ENCODE peak calls at places on chromosomes 12 and 14, in four cellular contexts. One of them, this sample, is unnamed.

GRCh38 chr14:99037777-99038176 is 234.2 kb downstream of the BCL11B start:
- DNase-seq in CD8-positive, alpha-beta T cell: no peak
- DNase-seq in AG09309: no peak
- DNase-seq in naive thymus-derived CD8-positive, alpha-beta T cell: no peak
- DNase-seq in this sample: no peak

GRCh38 chr14:105448706-105449111 is 25.9 kb upstream of the CRIP2 start:
- DNase-seq in AG09309: no peak
- DNase-seq in CD8-positive, alpha-beta T cell: peak
- DNase-seq in naive thymus-derived CD8-positive, alpha-beta T cell: peak
- DNase-seq in this sample: peak

GRCh38 chr12:44748950-44749468 is 127.1 kb downstream of the NELL2 start:
- DNase-seq in CD8-positive, alpha-beta T cell: no peak
- DNase-seq in naive thymus-derived CD8-positive, alpha-beta T cell: no peak
- DNase-seq in AG09309: no peak
- DNase-seq in this sample: no peak

GRCh38 chr12:49961111-49961922 is at the start of gene AQP5:
- DNase-seq in naive thymus-derived CD8-positive, alpha-beta T cell: no peak
- DNase-seq in CD8-positive, alpha-beta T cell: no peak
- DNase-seq in AG09309: no peak
- DNase-seq in this sample: no peak

GRCh38 chr12:89346741-89347324 is 5.5 kb downstream of the DUSP6 start:
- DNase-seq in naive thymus-derived CD8-positive, alpha-beta T cell: no peak
- DNase-seq in AG09309: no peak
- DNase-seq in CD8-positive, alpha-beta T cell: no peak
- DNase-seq in this sample: no peak

GRCh38 chr14:68361231-68361630 is 431.6 kb downstream of the ZFP36L1 start:
- DNase-seq in naive thymus-derived CD8-positive, alpha-beta T cell: no peak
- DNase-seq in AG09309: peak
- DNase-seq in CD8-positive, alpha-beta T cell: no peak
- DNase-seq in this sample: no peak

GRCh38 chr12:51368640-51369517 is 22.3 kb downstream of the GALNT6 start:
- DNase-seq in AG09309: no peak
- DNase-seq in CD8-positive, alpha-beta T cell: peak
- DNase-seq in naive thymus-derived CD8-positive, alpha-beta T cell: peak
- DNase-seq in this sample: no peak

GRCh38 chr12:66235626-66236281 is 46.7 kb downstream of the IRAK3 start:
- DNase-seq in naive thymus-derived CD8-positive, alpha-beta T cell: no peak
- DNase-seq in AG09309: no peak
- DNase-seq in CD8-positive, alpha-beta T cell: no peak
- DNase-seq in this sample: no peak

GRCh38 chr12:3207858-3208257 is 130.7 kb downstream of the TSPAN9 start:
- DNase-seq in naive thymus-derived CD8-positive, alpha-beta T cell: no peak
- DNase-seq in CD8-positive, alpha-beta T cell: no peak
- DNase-seq in AG09309: no peak
- DNase-seq in this sample: no peak

GRCh38 chr12:96587691-96588090 is 98.3 kb downstream of the CFAP54 start:
- DNase-seq in naive thymus-derived CD8-positive, alpha-beta T cell: no peak
- DNase-seq in AG09309: no peak
- DNase-seq in CD8-positive, alpha-beta T cell: no peak
- DNase-seq in this sample: peak

GRCh38 chr14:45051896-45052295 is 32.0 kb upstream of the PRPF39 start:
- DNase-seq in CD8-positive, alpha-beta T cell: no peak
- DNase-seq in naive thymus-derived CD8-positive, alpha-beta T cell: no peak
- DNase-seq in AG09309: no peak
- DNase-seq in this sample: no peak

GRCh38 chr14:52332269-52332668 is 18.2 kb downstream of the PTGER2 start:
- DNase-seq in CD8-positive, alpha-beta T cell: no peak
- DNase-seq in AG09309: no peak
- DNase-seq in naive thymus-derived CD8-positive, alpha-beta T cell: no peak
- DNase-seq in this sample: no peak

GRCh38 chr12:106566771-106567170 is 16.0 kb upstream of the RFX4 start:
- DNase-seq in CD8-positive, alpha-beta T cell: no peak
- DNase-seq in naive thymus-derived CD8-positive, alpha-beta T cell: no peak
- DNase-seq in AG09309: no peak
- DNase-seq in this sample: no peak

GRCh38 chr14:33676135-33676566 is 274.7 kb downstream of the EGLN3 start:
- DNase-seq in CD8-positive, alpha-beta T cell: no peak
- DNase-seq in AG09309: no peak
- DNase-seq in naive thymus-derived CD8-positive, alpha-beta T cell: no peak
- DNase-seq in this sample: no peak

GRCh38 chr12:124567035-124567672 is at the start of gene NCOR2:
- DNase-seq in naive thymus-derived CD8-positive, alpha-beta T cell: peak
- DNase-seq in AG09309: no peak
- DNase-seq in CD8-positive, alpha-beta T cell: peak
- DNase-seq in this sample: no peak

GRCh38 chr14:83047436-83047835 is 1513.8 kb upstream of the SEL1L start:
- DNase-seq in naive thymus-derived CD8-positive, alpha-beta T cell: no peak
- DNase-seq in CD8-positive, alpha-beta T cell: no peak
- DNase-seq in AG09309: no peak
- DNase-seq in this sample: no peak

GRCh38 chr12:30823764-30824163 is 69.0 kb upstream of the CAPRIN2 start:
- DNase-seq in CD8-positive, alpha-beta T cell: no peak
- DNase-seq in AG09309: no peak
- DNase-seq in naive thymus-derived CD8-positive, alpha-beta T cell: no peak
- DNase-seq in this sample: no peak

GRCh38 chr12:46371718-46372130 is 849 bp downstream of the SLC38A2 start:
- DNase-seq in AG09309: no peak
- DNase-seq in naive thymus-derived CD8-positive, alpha-beta T cell: no peak
- DNase-seq in CD8-positive, alpha-beta T cell: peak
- DNase-seq in this sample: no peak

GRCh38 chr14:24774167-24774915 is 140.4 kb upstream of the GZMB start:
- DNase-seq in naive thymus-derived CD8-positive, alpha-beta T cell: no peak
- DNase-seq in CD8-positive, alpha-beta T cell: no peak
- DNase-seq in AG09309: no peak
- DNase-seq in this sample: no peak

GRCh38 chr12:68263366-68263765 is 10.0 kb upstream of the IL22 start:
- DNase-seq in AG09309: no peak
- DNase-seq in CD8-positive, alpha-beta T cell: no peak
- DNase-seq in naive thymus-derived CD8-positive, alpha-beta T cell: no peak
- DNase-seq in this sample: no peak

GRCh38 chr14:99245541-99246511 is 26.2 kb downstream of the BCL11B start:
- DNase-seq in CD8-positive, alpha-beta T cell: peak
- DNase-seq in naive thymus-derived CD8-positive, alpha-beta T cell: peak
- DNase-seq in AG09309: no peak
- DNase-seq in this sample: no peak

GRCh38 chr12:12405882-12406281 is 49.0 kb downstream of the BORCS5 start:
- DNase-seq in naive thymus-derived CD8-positive, alpha-beta T cell: no peak
- DNase-seq in CD8-positive, alpha-beta T cell: no peak
- DNase-seq in AG09309: no peak
- DNase-seq in this sample: no peak

GRCh38 chr14:83197271-83197670 is 1663.6 kb upstream of the SEL1L start:
- DNase-seq in AG09309: no peak
- DNase-seq in naive thymus-derived CD8-positive, alpha-beta T cell: no peak
- DNase-seq in CD8-positive, alpha-beta T cell: no peak
- DNase-seq in this sample: no peak

GRCh38 chr12:121990692-121991603 is 30.7 kb upstream of the BCL7A start:
- DNase-seq in AG09309: no peak
- DNase-seq in naive thymus-derived CD8-positive, alpha-beta T cell: no peak
- DNase-seq in CD8-positive, alpha-beta T cell: no peak
- DNase-seq in this sample: peak

GRCh38 chr14:103740991-103741689 is 25.5 kb downstream of the ZFYVE21 start:
- DNase-seq in CD8-positive, alpha-beta T cell: no peak
- DNase-seq in naive thymus-derived CD8-positive, alpha-beta T cell: no peak
- DNase-seq in AG09309: no peak
- DNase-seq in this sample: peak

This sample was measured in GM04504.